ENCODE peak calls at places on chromosomes 6 and 20, in six cellular contexts. One of them, this sample, is unnamed.

GRCh38 chr6:144543006-144543871 is 258.1 kb downstream of the UTRN start:
- DNase-seq in K562: peak; percentile 92
- DNase-seq in GM12878: no peak
- DNase-seq in A549: no peak
- DNase-seq in endothelial cell of umbilical vein: no peak
- DNase-seq in HepG2: no peak
- DNase-seq in this sample: peak; percentile 96

GRCh38 chr6:53205778-53206177 is 57.1 kb upstream of the GCM1 start:
- DNase-seq in K562: no peak
- DNase-seq in GM12878: no peak
- DNase-seq in A549: no peak
- DNase-seq in endothelial cell of umbilical vein: no peak
- DNase-seq in HepG2: no peak
- DNase-seq in this sample: no peak

GRCh38 chr6:169837529-169838250 is 86.3 kb downstream of the ERMARD start:
- DNase-seq in K562: no peak
- DNase-seq in GM12878: no peak
- DNase-seq in A549: no peak
- DNase-seq in endothelial cell of umbilical vein: no peak
- DNase-seq in HepG2: no peak
- DNase-seq in this sample: peak; percentile 51

GRCh38 chr6:22610127-22610526 is 40.8 kb downstream of the HDGFL1 start:
- DNase-seq in K562: no peak
- DNase-seq in GM12878: no peak
- DNase-seq in A549: no peak
- DNase-seq in endothelial cell of umbilical vein: no peak
- DNase-seq in HepG2: no peak
- DNase-seq in this sample: no peak

GRCh38 chr6:138821519-138821918 is 25.6 kb downstream of the ECT2L start:
- DNase-seq in K562: no peak
- DNase-seq in GM12878: no peak
- DNase-seq in A549: no peak
- DNase-seq in endothelial cell of umbilical vein: no peak
- DNase-seq in HepG2: no peak
- DNase-seq in this sample: no peak

GRCh38 chr6:129206761-129207330 is 323.9 kb downstream of the LAMA2 start:
- DNase-seq in K562: no peak
- DNase-seq in GM12878: no peak
- DNase-seq in A549: no peak
- DNase-seq in endothelial cell of umbilical vein: no peak
- DNase-seq in HepG2: no peak
- DNase-seq in this sample: no peak

GRCh38 chr20:51298141-51298540 is 244.4 kb downstream of the NFATC2 start:
- DNase-seq in K562: no peak
- DNase-seq in GM12878: no peak
- DNase-seq in A549: no peak
- DNase-seq in endothelial cell of umbilical vein: no peak
- DNase-seq in HepG2: no peak
- DNase-seq in this sample: no peak

GRCh38 chr6:109260701-109261100 is 121.6 kb downstream of the CD164 start:
- DNase-seq in K562: no peak
- DNase-seq in GM12878: no peak
- DNase-seq in A549: no peak
- DNase-seq in endothelial cell of umbilical vein: no peak
- DNase-seq in HepG2: no peak
- DNase-seq in this sample: no peak

GRCh38 chr6:78954740-78955139 is 87.4 kb downstream of the IRAK1BP1 start:
- DNase-seq in K562: no peak
- DNase-seq in GM12878: no peak
- DNase-seq in A549: no peak
- DNase-seq in endothelial cell of umbilical vein: no peak
- DNase-seq in HepG2: no peak
- DNase-seq in this sample: no peak

GRCh38 chr6:91288741-91289140 is 701.9 kb upstream of the MAP3K7 start:
- DNase-seq in K562: no peak
- DNase-seq in GM12878: no peak
- DNase-seq in A549: no peak
- DNase-seq in endothelial cell of umbilical vein: no peak
- DNase-seq in HepG2: no peak
- DNase-seq in this sample: no peak

GRCh38 chr20:10524643-10525042 is 89.5 kb downstream of the SLX4IP start:
- DNase-seq in K562: no peak
- DNase-seq in GM12878: no peak
- DNase-seq in A549: peak; percentile 35
- DNase-seq in endothelial cell of umbilical vein: no peak
- DNase-seq in HepG2: no peak
- DNase-seq in this sample: no peak

GRCh38 chr6:43990627-43991619 is 136.3 kb downstream of the MRPL14 start:
- DNase-seq in K562: peak; percentile 60
- DNase-seq in GM12878: no peak
- DNase-seq in A549: no peak
- DNase-seq in endothelial cell of umbilical vein: no peak
- DNase-seq in HepG2: peak; percentile 93
- DNase-seq in this sample: peak; percentile 80

GRCh38 chr20:55375920-55376319 is 629.4 kb downstream of the CBLN4 start:
- DNase-seq in K562: no peak
- DNase-seq in GM12878: no peak
- DNase-seq in A549: no peak
- DNase-seq in endothelial cell of umbilical vein: no peak
- DNase-seq in HepG2: no peak
- DNase-seq in this sample: no peak

GRCh38 chr6:138521800-138522199 is 22.5 kb upstream of the NHSL1 start:
- DNase-seq in K562: no peak
- DNase-seq in GM12878: no peak
- DNase-seq in A549: no peak
- DNase-seq in endothelial cell of umbilical vein: peak; percentile 34
- DNase-seq in HepG2: no peak
- DNase-seq in this sample: peak; percentile 62

GRCh38 chr20:40844285-40844684 is 155.2 kb upstream of the MAFB start:
- DNase-seq in K562: no peak
- DNase-seq in GM12878: no peak
- DNase-seq in A549: no peak
- DNase-seq in endothelial cell of umbilical vein: no peak
- DNase-seq in HepG2: no peak
- DNase-seq in this sample: no peak

GRCh38 chr6:15410752-15411151 is 164.9 kb downstream of the JARID2 start:
- DNase-seq in K562: no peak
- DNase-seq in GM12878: no peak
- DNase-seq in A549: no peak
- DNase-seq in endothelial cell of umbilical vein: no peak
- DNase-seq in HepG2: no peak
- DNase-seq in this sample: no peak

GRCh38 chr6:15412767-15413166 is 166.9 kb downstream of the JARID2 start:
- DNase-seq in K562: no peak
- DNase-seq in GM12878: no peak
- DNase-seq in A549: no peak
- DNase-seq in endothelial cell of umbilical vein: no peak
- DNase-seq in HepG2: no peak
- DNase-seq in this sample: no peak

GRCh38 chr6:15411766-15412165 is 165.9 kb downstream of the JARID2 start:
- DNase-seq in K562: no peak
- DNase-seq in GM12878: no peak
- DNase-seq in A549: no peak
- DNase-seq in endothelial cell of umbilical vein: no peak
- DNase-seq in HepG2: no peak
- DNase-seq in this sample: no peak

GRCh38 chr6:15416932-15417509 is 171.2 kb downstream of the JARID2 start:
- DNase-seq in K562: no peak
- DNase-seq in GM12878: no peak
- DNase-seq in A549: no peak
- DNase-seq in endothelial cell of umbilical vein: no peak
- DNase-seq in HepG2: no peak
- DNase-seq in this sample: no peak

GRCh38 chr6:15413558-15414257 is 167.8 kb downstream of the JARID2 start:
- DNase-seq in K562: no peak
- DNase-seq in GM12878: no peak
- DNase-seq in A549: no peak
- DNase-seq in endothelial cell of umbilical vein: no peak
- DNase-seq in HepG2: no peak
- DNase-seq in this sample: no peak
- TF ChIP-seq MYC in K562: no peak
- TF ChIP-seq MYC in GM12878: no peak
- TF ChIP-seq MYC in A549: no peak
- TF ChIP-seq MYC in endothelial cell of umbilical vein: no peak
- TF ChIP-seq MYC in HepG2: no peak
- TF ChIP-seq MYC in this sample: no peak

GRCh38 chr20:25470045-25470444 is 62.6 kb downstream of the GINS1 start:
- DNase-seq in K562: peak; percentile 70
- DNase-seq in GM12878: peak; percentile 13
- DNase-seq in A549: no peak
- DNase-seq in endothelial cell of umbilical vein: peak; percentile 36
- DNase-seq in HepG2: peak; percentile 57
- DNase-seq in this sample: peak; percentile 52
- TF ChIP-seq CTCF in K562: peak; percentile 77
- TF ChIP-seq CTCF in GM12878: peak; percentile 58
- TF ChIP-seq CTCF in A549: peak; percentile 45
- TF ChIP-seq CTCF in endothelial cell of umbilical vein: peak; percentile 31
- TF ChIP-seq CTCF in HepG2: peak; percentile 90
- TF ChIP-seq CTCF in this sample: peak; percentile 30

GRCh38 chr20:15867899-15868298 is 705.3 kb downstream of the KIF16B start:
- DNase-seq in K562: no peak
- DNase-seq in GM12878: no peak
- DNase-seq in A549: no peak
- DNase-seq in endothelial cell of umbilical vein: no peak
- DNase-seq in HepG2: peak; percentile 5
- DNase-seq in this sample: no peak
- TF ChIP-seq MYC in K562: no peak
- TF ChIP-seq MYC in GM12878: no peak
- TF ChIP-seq MYC in A549: no peak
- TF ChIP-seq MYC in endothelial cell of umbilical vein: no peak
- TF ChIP-seq MYC in HepG2: no peak
- TF ChIP-seq MYC in this sample: no peak

GRCh38 chr6:143232849-143233248 is 172.2 kb downstream of the AIG1 start:
- DNase-seq in K562: peak; percentile 72
- DNase-seq in GM12878: peak; percentile 2
- DNase-seq in A549: peak; percentile 13
- DNase-seq in endothelial cell of umbilical vein: peak; percentile 44
- DNase-seq in HepG2: peak; percentile 65
- DNase-seq in this sample: peak; percentile 46
- TF ChIP-seq CTCF in K562: peak; percentile 81
- TF ChIP-seq CTCF in GM12878: peak; percentile 70
- TF ChIP-seq CTCF in A549: peak; percentile 25
- TF ChIP-seq CTCF in endothelial cell of umbilical vein: peak; percentile 52
- TF ChIP-seq CTCF in HepG2: peak; percentile 88
- TF ChIP-seq CTCF in this sample: peak; percentile 62

DNA sequence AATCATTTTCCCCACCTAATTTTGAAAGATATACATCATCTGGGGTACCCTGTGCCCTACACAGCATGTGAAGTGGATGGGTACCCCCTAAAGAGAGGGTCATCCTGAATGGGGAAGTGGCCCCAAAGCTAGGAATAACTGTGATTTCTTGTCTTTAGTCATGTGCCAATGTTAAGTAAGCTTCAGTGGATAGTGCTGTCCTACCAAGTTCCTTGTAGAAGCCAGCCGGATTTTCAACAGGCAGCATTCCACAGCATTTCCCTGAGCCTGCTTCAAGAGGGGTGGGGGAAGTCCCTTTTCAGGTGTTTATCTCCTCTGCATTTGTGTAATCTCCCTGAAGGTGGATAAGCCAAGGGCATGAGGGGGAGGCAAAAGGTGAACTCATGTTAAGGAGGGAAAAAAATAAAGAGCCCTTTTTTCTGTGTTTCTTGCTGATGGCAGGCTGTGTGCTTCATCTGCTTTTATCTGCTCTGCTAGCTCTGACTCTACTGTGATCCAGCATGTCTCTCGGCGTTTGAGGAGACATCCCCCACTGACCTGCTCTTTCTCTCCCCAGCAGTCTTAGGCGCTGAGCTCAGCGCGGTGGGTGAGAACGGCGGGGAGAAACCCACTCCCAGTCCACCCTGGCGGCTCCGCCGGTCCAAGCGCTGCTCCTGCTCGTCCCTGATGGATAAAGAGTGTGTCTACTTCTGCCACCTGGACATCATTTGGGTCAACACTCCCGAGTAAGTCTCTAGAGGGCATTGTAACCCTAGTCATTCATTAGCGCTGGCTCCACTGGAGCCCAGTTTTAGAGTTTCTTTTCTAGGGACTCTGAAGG is 1.8 kb downstream of the EDN1 start:
- DNase-seq in K562: no peak
- DNase-seq in GM12878: no peak
- DNase-seq in A549: no peak
- DNase-seq in endothelial cell of umbilical vein: no peak
- DNase-seq in HepG2: peak; percentile 73
- DNase-seq in this sample: peak; percentile 16
- TF ChIP-seq MYC in K562: no peak
- TF ChIP-seq MYC in GM12878: no peak
- TF ChIP-seq MYC in A549: no peak
- TF ChIP-seq MYC in endothelial cell of umbilical vein: no peak
- TF ChIP-seq MYC in HepG2: no peak
- TF ChIP-seq MYC in this sample: no peak

DNA sequence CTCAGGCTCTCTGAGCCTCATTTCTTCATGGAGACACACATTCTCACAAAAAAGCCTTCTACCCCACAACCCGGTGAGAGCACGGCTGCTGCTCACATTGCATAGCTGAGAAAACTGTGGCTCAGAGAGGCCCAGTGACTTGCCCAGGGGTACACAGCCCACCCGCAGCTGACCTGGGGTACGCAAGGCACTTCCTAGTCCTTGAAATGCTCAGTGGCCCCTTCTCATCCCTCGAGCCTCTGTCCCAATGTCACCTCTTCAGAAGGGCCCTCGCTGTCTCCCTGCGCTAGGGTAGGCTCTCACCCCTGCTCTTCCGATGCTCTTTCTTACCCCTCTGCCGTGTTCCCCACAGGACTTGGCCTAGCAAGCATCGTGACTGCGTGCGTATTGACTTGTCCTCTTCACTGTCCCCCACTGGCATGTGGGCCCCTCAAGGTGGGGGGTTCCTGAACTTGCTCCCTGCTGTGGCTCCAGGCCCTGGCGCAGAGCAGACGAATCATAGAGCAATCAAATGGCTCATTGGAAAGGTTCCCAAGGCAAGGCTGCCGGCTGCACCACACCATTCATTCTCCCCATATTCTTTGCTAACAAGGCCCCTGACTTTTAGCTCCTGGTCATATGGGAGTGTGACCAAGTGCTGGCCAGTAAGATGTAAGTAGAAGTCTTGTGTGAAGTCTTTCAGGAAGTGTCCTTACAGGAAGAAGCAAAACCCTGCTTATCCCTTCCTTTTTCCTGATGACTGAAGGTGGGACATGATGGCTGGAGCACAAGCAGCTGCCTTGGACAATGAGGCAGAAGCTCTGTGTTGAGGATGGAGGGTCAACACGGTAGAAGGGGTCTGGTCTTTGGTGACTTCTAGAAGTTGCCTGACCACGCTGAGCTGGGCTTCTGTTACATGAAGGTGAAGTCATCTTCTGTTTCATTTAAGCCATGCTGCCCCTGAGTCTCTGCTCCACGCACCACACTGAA is 22.7 kb downstream of the PCK1 start:
- DNase-seq in K562: no peak
- DNase-seq in GM12878: no peak
- DNase-seq in A549: no peak
- DNase-seq in endothelial cell of umbilical vein: no peak
- DNase-seq in HepG2: no peak
- DNase-seq in this sample: no peak
- TF ChIP-seq CTCF in K562: peak; percentile 8
- TF ChIP-seq CTCF in GM12878: no peak
- TF ChIP-seq CTCF in A549: no peak
- TF ChIP-seq CTCF in endothelial cell of umbilical vein: no peak
- TF ChIP-seq CTCF in HepG2: no peak
- TF ChIP-seq CTCF in this sample: no peak